ENCODE peak calls at places on chromosomes 11 and 22, in six cellular contexts. P is NCI-H1694 treated with DMSO at 0.1 percent for 48 hours; A is astrocyte of the spinal cord; R is fibroblast of pulmonary artery; Z is activated CD4-positive, alpha-beta T cell treated with anti-CD3 and anti-CD28 coated beads for 24 hours; Q is osteoblast. B is an unnamed sample.
A peak's percentile ranks its signal among the peaks of the same experiment; 100 is the strongest.

GRCh38 chr11:8092587-8093424 is 11.8 kb downstream of the TUB start:
- DNase-seq in P (peak; percentile 64), A (peak; percentile 63), R (peak; percentile 72), Z (peak; percentile 35), Q (peak; percentile 99), B (no peak)

GRCh38 chr22:37910863-37911262 is 4.8 kb downstream of the MICALL1 start:
- DNase-seq in P (no peak), A (no peak), R (no peak), Z (no peak), Q (peak; percentile 47), B (no peak)

GRCh38 chr22:21681566-21682370 is 16.0 kb downstream of the PPIL2 start:
- DNase-seq in P (no peak), A (no peak), R (no peak), Z (no peak), Q (peak; percentile 86), B (no peak)

GRCh38 chr11:96329855-96330510 is 13.0 kb downstream of the MAML2 start:
- DNase-seq in P (no peak), A (peak; percentile 44), R (no peak), Z (no peak), Q (no peak), B (no peak)

GRCh38 chr11:61959026-61959608 is 8.3 kb downstream of the FTH1 start:
- DNase-seq in P (no peak), A (no peak), R (no peak), Z (no peak), Q (no peak), B (no peak)

GRCh38 chr22:44746836-44747519 is 5.4 kb upstream of the ARHGAP8 start:
- DNase-seq in P (no peak), A (no peak), R (no peak), Z (no peak), Q (peak; percentile 38), B (no peak)

GRCh38 chr11:43736502-43737193 is 56.1 kb downstream of the HSD17B12 start:
- DNase-seq in P (no peak), A (peak; percentile 85), R (peak; percentile 65), Z (no peak), Q (peak; percentile 85), B (peak; percentile 76)

GRCh38 chr11:116563028-116563712 is 209.6 kb downstream of the BUD13 start:
- DNase-seq in P (no peak), A (peak; percentile 44), R (peak; percentile 6), Z (no peak), Q (no peak), B (no peak)

GRCh38 chr11:132349806-132350733 is 979.7 kb downstream of the NTM start:
- DNase-seq in P (no peak), A (peak; percentile 6), R (no peak), Z (no peak), Q (no peak), B (no peak)

B was measured in retinal pigment epithelial cell.